ENCODE peak calls at places on chromosomes 4 and X, in five cellular contexts. B, H, L, I and V are unnamed samples.

GRCh38 chr4:82124365-82124764 is 249.4 kb downstream of the HNRNPD start:
- DNase-seq in B (no peak), H (no peak), L (no peak), I (peak), V (peak)

GRCh38 chrX:136555694-136556093 is 23.7 kb downstream of the VGLL1 start:
- DNase-seq in B (no peak), H (no peak), L (no peak), I (no peak), V (no peak)

GRCh38 chrX:138034136-138034535 is 468.2 kb downstream of the ZIC3 start:
- DNase-seq in B (no peak), H (no peak), L (no peak), I (no peak), V (peak)

GRCh38 chr4:112147697-112148096 is 2.4 kb downstream of the FAM241A start:
- DNase-seq in B (no peak), H (no peak), L (no peak), I (no peak), V (no peak)

GRCh38 chr4:145933134-145933533 is 5.5 kb downstream of the ZNF827 start:
- DNase-seq in B (peak), H (no peak), L (no peak), I (no peak), V (no peak)

GRCh38 chr4:113686950-113687718 is 74.4 kb downstream of the CAMK2D start:
- DNase-seq in B (peak), H (no peak), L (no peak), I (no peak), V (no peak)

GRCh38 chr4:148112231-148112982 is 329.8 kb downstream of the NR3C2 start:
- DNase-seq in B (peak), H (no peak), L (no peak), I (no peak), V (peak)

GRCh38 chr4:98873059-98873458 is 55.9 kb downstream of the EIF4E start:
- DNase-seq in B (peak), H (no peak), L (no peak), I (peak), V (no peak)

GRCh38 chr4:31239886-31240285 is 519.7 kb downstream of the PCDH7 start:
- DNase-seq in B (no peak), H (no peak), L (no peak), I (no peak), V (no peak)

GRCh38 chr4:117773067-117773946 is 261.0 kb upstream of the NDST3 start:
- DNase-seq in B (no peak), H (no peak), L (no peak), I (no peak), V (no peak)

GRCh38 chr4:6916587-6917444 is 7.2 kb downstream of the TBC1D14 start:
- DNase-seq in B (no peak), H (no peak), L (no peak), I (peak), V (peak)

GRCh38 chr4:187504974-187505797 is 490.4 kb upstream of the ZFP42 start:
- DNase-seq in B (no peak), H (peak), L (no peak), I (no peak), V (no peak)

GRCh38 chr4:183912585-183912984 is 7.5 kb downstream of the STOX2 start:
- DNase-seq in B (peak), H (no peak), L (no peak), I (peak), V (no peak)

GRCh38 chr4:61556277-61556676 is 356.2 kb downstream of the ADGRL3 start:
- DNase-seq in B (no peak), H (no peak), L (no peak), I (no peak), V (peak)

GRCh38 chr4:29704059-29704458 is 1016.1 kb upstream of the PCDH7 start:
- DNase-seq in B (no peak), H (no peak), L (no peak), I (no peak), V (no peak)

GRCh38 chrX:47273011-47273730 is 40.4 kb downstream of the USP11 start:
- DNase-seq in B (no peak), H (no peak), L (no peak), I (no peak), V (no peak)

GRCh38 chrX:39582091-39582490 is 515.7 kb downstream of the BCOR start:
- DNase-seq in B (no peak), H (no peak), L (no peak), I (peak), V (no peak)

GRCh38 chr4:144634978-144635747 is 10.8 kb upstream of the HHIP start:
- DNase-seq in B (no peak), H (no peak), L (no peak), I (no peak), V (no peak)

GRCh38 chr4:15343581-15343980 is 84.3 kb upstream of the C1QTNF7 start:
- DNase-seq in B (no peak), H (no peak), L (no peak), I (no peak), V (no peak)

GRCh38 chr4:87032884-87033533 is 98.2 kb downstream of the AFF1 start:
- DNase-seq in B (peak), H (no peak), L (no peak), I (peak), V (no peak)

GRCh38 chr4:18917689-18918088 is 896.1 kb upstream of the LCORL start:
- DNase-seq in B (peak), H (no peak), L (no peak), I (no peak), V (no peak)

GRCh38 chrX:38304010-38304409 is 23.3 kb downstream of the RPGR start:
- DNase-seq in B (peak), H (no peak), L (no peak), I (peak), V (peak)

GRCh38 chr4:6891436-6892170 is 18.0 kb upstream of the TBC1D14 start:
- DNase-seq in B (peak), H (no peak), L (no peak), I (peak), V (no peak)

GRCh38 chr4:182818926-182819730 is 98.1 kb downstream of the DCTD start:
- DNase-seq in B (no peak), H (no peak), L (no peak), I (no peak), V (no peak)

GRCh38 chrX:41923925-41924693 is 755 bp upstream of the CASK start:
- DNase-seq in B (peak), H (peak), L (no peak), I (peak), V (peak)

GRCh38 chrX:47573334-47574095 is 8.7 kb upstream of the TIMP1 start:
- DNase-seq in B (peak), H (peak), L (peak), I (no peak), V (peak)

GRCh38 chr4:98929341-98930267 is 671 bp upstream of the EIF4E start:
- DNase-seq in B (peak), H (no peak), L (no peak), I (peak), V (no peak)

DNA sequence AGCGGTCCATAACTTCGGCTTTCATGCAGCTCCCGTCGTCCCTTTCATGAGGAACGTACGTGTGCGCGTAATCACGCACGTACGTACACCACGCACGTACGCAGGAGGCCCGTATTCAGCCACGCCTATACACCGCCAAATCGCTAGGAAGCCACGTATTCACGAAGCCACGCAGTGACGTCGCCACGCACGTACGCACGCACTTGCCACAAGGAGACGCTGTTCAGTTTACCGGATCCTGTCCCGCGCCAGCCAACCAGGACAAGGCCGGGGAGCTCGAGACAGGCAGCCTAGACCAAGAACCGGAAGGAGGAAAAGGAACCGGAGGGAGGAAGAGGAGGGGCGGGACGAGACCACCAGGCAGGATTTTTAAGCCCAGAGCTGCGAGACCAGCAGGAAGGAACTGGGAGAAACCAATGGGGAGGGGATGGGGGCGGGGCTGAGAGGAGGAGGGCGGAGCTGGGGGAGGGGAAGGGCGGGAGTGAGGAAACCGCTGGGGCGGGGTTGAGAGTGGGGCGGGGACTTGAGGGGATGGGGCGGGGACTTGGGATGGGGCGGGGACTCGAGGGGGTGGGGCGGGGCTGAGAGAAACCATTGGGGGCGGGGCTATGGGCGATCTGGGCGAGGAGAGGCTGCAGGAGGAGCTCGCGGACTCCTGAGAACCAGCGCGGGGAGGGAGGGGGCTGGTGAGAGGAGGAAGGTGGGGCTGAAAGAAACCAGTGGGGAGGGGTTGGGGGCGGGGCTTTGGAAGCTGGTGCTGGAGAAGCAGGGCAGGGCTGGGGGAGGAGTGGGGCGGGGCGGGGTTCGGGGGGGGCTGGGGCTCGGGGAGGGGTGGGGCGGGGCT is at the start of gene EOLA2:
- DNase-seq in B (peak), H (peak), L (peak), I (peak), V (peak)
- H4K8ac ChIP-seq in B (peak), H (no peak), L (no peak), I (peak), V (no peak)

GRCh38 chr4:150119492-150119891 is 41.2 kb downstream of the DCLK2 start:
- DNase-seq in B (peak), H (no peak), L (no peak), I (peak), V (peak)
- H3K27ac ChIP-seq in B (no peak), H (no peak), L (no peak), I (no peak), V (no peak)

GRCh38 chrX:119189586-119189985 is 46.5 kb upstream of the PGRMC1 start:
- DNase-seq in B (no peak), H (no peak), L (no peak), I (no peak), V (no peak)
- H4K8ac ChIP-seq in B (no peak), H (no peak), L (no peak), I (no peak), V (no peak)

GRCh38 chr4:41435509-41435908 is 102.4 kb upstream of the LIMCH1 start:
- DNase-seq in B (no peak), H (no peak), L (no peak), I (no peak), V (no peak)

GRCh38 chr4:41438564-41438963 is 99.4 kb upstream of the LIMCH1 start:
- DNase-seq in B (no peak), H (no peak), L (no peak), I (peak), V (no peak)

GRCh38 chr4:41436365-41437263 is 101.3 kb upstream of the LIMCH1 start:
- DNase-seq in B (no peak), H (no peak), L (no peak), I (no peak), V (no peak)

GRCh38 chr4:41433361-41433760 is 104.6 kb upstream of the LIMCH1 start:
- DNase-seq in B (no peak), H (no peak), L (no peak), I (no peak), V (no peak)

GRCh38 chr4:41437264-41437566 is 100.7 kb upstream of the LIMCH1 start:
- DNase-seq in B (no peak), H (no peak), L (no peak), I (no peak), V (no peak)
- H3K27ac ChIP-seq in B (no peak), H (no peak), L (no peak), I (peak), V (no peak)

GRCh38 chr4:123832173-123833026 is 435.8 kb downstream of the SPRY1 start:
- DNase-seq in B (peak), H (no peak), L (no peak), I (peak), V (peak)
- H4K8ac ChIP-seq in B (peak), H (no peak), L (no peak), I (no peak), V (no peak)

DNA sequence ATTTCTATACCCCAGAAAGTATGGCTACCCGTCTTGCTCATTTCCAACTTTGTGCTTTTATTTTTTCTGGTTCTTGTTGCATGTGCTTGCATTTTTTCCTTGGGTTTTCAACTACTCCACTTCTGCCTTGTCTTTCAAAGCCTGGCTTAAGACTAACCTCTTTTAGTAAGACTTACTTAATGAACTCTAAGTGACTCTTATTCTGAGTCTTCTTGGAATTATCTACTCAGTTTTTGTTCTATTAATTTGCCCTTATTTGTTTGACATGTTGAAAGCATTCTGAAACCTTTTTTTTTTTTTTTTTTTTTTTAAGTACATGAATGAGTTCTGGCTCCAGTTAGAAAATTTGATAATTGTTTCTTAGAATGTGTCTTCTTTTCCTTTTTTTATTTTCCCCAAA is 74.8 kb downstream of the SLIT2 start:
- DNase-seq in B (no peak), H (no peak), L (no peak), I (no peak), V (no peak)
- H3K27ac ChIP-seq in B (no peak), H (no peak), L (no peak), I (no peak), V (no peak)

DNA sequence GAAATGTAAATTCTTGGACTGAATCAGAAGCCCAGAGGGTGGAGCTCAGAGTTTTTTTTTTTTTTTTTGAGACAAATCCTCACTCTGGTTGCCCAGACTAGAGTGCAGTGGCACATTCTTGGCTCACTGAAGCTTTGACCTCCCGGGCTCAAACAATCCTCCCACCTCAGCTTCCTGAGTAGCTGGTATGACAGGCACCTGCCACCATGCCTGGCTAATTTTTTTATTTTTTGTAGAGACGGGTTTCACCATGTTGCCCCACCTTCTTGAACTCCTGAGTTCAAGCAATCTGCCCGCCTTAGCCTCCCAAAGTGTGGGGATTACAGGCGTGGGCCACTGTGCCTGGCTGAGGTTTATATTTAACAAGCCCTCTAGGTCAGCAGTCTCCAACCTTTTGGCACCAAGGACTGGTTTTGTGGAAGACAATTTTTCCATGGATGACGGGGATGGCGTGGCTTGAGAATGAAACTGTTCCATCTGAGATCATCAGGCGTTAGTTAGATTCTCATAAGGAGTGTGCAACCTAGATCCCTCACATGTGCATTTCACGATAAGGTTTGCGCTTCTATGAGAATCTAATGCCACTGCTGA is 76.7 kb downstream of the FHIP1A start:
- DNase-seq in B (no peak), H (peak), L (no peak), I (no peak), V (peak)
- H4K8ac ChIP-seq in B (peak), H (no peak), L (no peak), I (no peak), V (no peak)

DNA sequence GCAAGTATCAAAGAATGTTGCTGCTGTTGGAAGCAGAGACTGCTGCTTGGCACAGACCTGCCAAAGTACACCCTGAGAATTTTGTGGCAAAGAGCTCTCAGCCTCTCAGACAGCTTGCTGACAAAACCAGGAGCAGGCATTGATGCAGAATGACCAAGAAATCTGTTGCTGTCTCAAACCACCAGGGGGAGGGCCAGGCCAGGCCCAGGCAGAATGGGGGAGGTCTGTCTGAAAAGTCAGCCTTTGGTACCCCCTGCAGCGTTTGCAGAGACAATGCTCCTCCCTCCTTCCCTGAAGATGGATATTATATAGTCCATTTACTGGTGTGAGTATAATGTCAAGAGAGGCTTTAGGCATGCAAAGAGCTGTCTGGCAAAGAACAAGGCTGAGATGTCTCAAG is 52.9 kb upstream of the TRPC5OS start:
- DNase-seq in B (peak), H (peak), L (peak), I (peak), V (peak)
- H3K27ac ChIP-seq in B (no peak), H (no peak), L (no peak), I (no peak), V (no peak)

GRCh38 chr4:16857425-16857824 is 41.0 kb downstream of the LDB2 start:
- DNase-seq in B (no peak), H (no peak), L (no peak), I (no peak), V (no peak)
- H4K8ac ChIP-seq in B (peak), H (no peak), L (no peak), I (no peak), V (no peak)